ENCODE peak calls at places on chromosomes 3 and 15, in four cellular contexts. One of them, this sample, is unnamed.

GRCh38 chr3:89067736-89068135 is 39.7 kb upstream of the EPHA3 start:
- DNase-seq in neuronal stem cell: no peak
- DNase-seq in H1: no peak
- DNase-seq in mesenchymal stem cell: no peak
- DNase-seq in this sample: no peak

GRCh38 chr3:46853441-46854410 is 9.5 kb downstream of the MYL3 start:
- DNase-seq in neuronal stem cell: no peak
- DNase-seq in H1: no peak
- DNase-seq in mesenchymal stem cell: no peak
- DNase-seq in this sample: no peak

GRCh38 chr3:161913786-161914389 is 417.3 kb downstream of the OTOL1 start:
- DNase-seq in neuronal stem cell: no peak
- DNase-seq in H1: no peak
- DNase-seq in mesenchymal stem cell: peak
- DNase-seq in this sample: peak

GRCh38 chr15:89442671-89443307 is 53.6 kb downstream of the RHCG start:
- DNase-seq in neuronal stem cell: peak
- DNase-seq in H1: peak
- DNase-seq in mesenchymal stem cell: peak
- DNase-seq in this sample: peak

GRCh38 chr3:179463299-179463698 is 12.0 kb upstream of the GNB4 start:
- DNase-seq in neuronal stem cell: no peak
- DNase-seq in H1: no peak
- DNase-seq in mesenchymal stem cell: no peak
- DNase-seq in this sample: no peak

GRCh38 chr3:113097821-113098516 is 107.2 kb downstream of the GTPBP8 start:
- DNase-seq in neuronal stem cell: no peak
- DNase-seq in H1: no peak
- DNase-seq in mesenchymal stem cell: peak
- DNase-seq in this sample: peak

GRCh38 chr3:175865724-175866123 is 1006.6 kb downstream of the NAALADL2 start:
- DNase-seq in neuronal stem cell: no peak
- DNase-seq in H1: no peak
- DNase-seq in mesenchymal stem cell: no peak
- DNase-seq in this sample: no peak

GRCh38 chr3:125107384-125107783 is 51.6 kb upstream of the HEG1 start:
- DNase-seq in neuronal stem cell: no peak
- DNase-seq in H1: no peak
- DNase-seq in mesenchymal stem cell: no peak
- DNase-seq in this sample: no peak

GRCh38 chr15:20351448-20351961 is 190.1 kb downstream of the GOLGA6L6 start:
- DNase-seq in neuronal stem cell: no peak
- DNase-seq in H1: no peak
- DNase-seq in mesenchymal stem cell: no peak
- DNase-seq in this sample: no peak

GRCh38 chr15:100245855-100246254 is 95.9 kb downstream of the ADAMTS17 start:
- DNase-seq in neuronal stem cell: no peak
- DNase-seq in H1: no peak
- DNase-seq in mesenchymal stem cell: no peak
- DNase-seq in this sample: no peak

GRCh38 chr15:66748320-66748779 is 46.3 kb downstream of the SMAD6 start:
- DNase-seq in neuronal stem cell: no peak
- DNase-seq in H1: no peak
- DNase-seq in mesenchymal stem cell: peak
- DNase-seq in this sample: peak

GRCh38 chr15:88900309-88900981 is 5.1 kb upstream of the HAPLN3 start:
- DNase-seq in neuronal stem cell: no peak
- DNase-seq in H1: no peak
- DNase-seq in mesenchymal stem cell: peak
- DNase-seq in this sample: peak

GRCh38 chr15:21260966-21261395 is 179.3 kb downstream of the POTEB3 start:
- DNase-seq in neuronal stem cell: no peak
- DNase-seq in H1: no peak
- DNase-seq in mesenchymal stem cell: no peak
- DNase-seq in this sample: no peak

GRCh38 chr3:141680620-141681389 is 57.3 kb upstream of the RNF7 start:
- DNase-seq in neuronal stem cell: no peak
- DNase-seq in H1: no peak
- DNase-seq in mesenchymal stem cell: peak
- DNase-seq in this sample: peak

GRCh38 chr3:133525435-133525834 is 48.1 kb upstream of the CDV3 start:
- DNase-seq in neuronal stem cell: no peak
- DNase-seq in H1: no peak
- DNase-seq in mesenchymal stem cell: no peak
- DNase-seq in this sample: peak

GRCh38 chr3:133527306-133527705 is 46.2 kb upstream of the CDV3 start:
- DNase-seq in neuronal stem cell: no peak
- DNase-seq in H1: no peak
- DNase-seq in mesenchymal stem cell: no peak
- DNase-seq in this sample: no peak

GRCh38 chr3:133522036-133522435 is 51.5 kb upstream of the CDV3 start:
- DNase-seq in neuronal stem cell: no peak
- DNase-seq in H1: no peak
- DNase-seq in mesenchymal stem cell: no peak
- DNase-seq in this sample: no peak
- H3K14ac ChIP-seq in neuronal stem cell: no peak
- H3K14ac ChIP-seq in H1: no peak
- H3K14ac ChIP-seq in mesenchymal stem cell: no peak
- H3K14ac ChIP-seq in this sample: no peak

GRCh38 chr15:55320963-55321362 is 1.9 kb downstream of the PIGB start:
- DNase-seq in neuronal stem cell: no peak
- DNase-seq in H1: no peak
- DNase-seq in mesenchymal stem cell: no peak
- DNase-seq in this sample: no peak

GRCh38 chr15:55319537-55320325 is 709 bp downstream of the PIGB start:
- DNase-seq in neuronal stem cell: no peak
- DNase-seq in H1: no peak
- DNase-seq in mesenchymal stem cell: peak
- DNase-seq in this sample: peak

GRCh38 chr15:55322452-55322851 is 3.4 kb downstream of the PIGB start:
- DNase-seq in neuronal stem cell: no peak
- DNase-seq in H1: no peak
- DNase-seq in mesenchymal stem cell: no peak
- DNase-seq in this sample: no peak

DNA sequence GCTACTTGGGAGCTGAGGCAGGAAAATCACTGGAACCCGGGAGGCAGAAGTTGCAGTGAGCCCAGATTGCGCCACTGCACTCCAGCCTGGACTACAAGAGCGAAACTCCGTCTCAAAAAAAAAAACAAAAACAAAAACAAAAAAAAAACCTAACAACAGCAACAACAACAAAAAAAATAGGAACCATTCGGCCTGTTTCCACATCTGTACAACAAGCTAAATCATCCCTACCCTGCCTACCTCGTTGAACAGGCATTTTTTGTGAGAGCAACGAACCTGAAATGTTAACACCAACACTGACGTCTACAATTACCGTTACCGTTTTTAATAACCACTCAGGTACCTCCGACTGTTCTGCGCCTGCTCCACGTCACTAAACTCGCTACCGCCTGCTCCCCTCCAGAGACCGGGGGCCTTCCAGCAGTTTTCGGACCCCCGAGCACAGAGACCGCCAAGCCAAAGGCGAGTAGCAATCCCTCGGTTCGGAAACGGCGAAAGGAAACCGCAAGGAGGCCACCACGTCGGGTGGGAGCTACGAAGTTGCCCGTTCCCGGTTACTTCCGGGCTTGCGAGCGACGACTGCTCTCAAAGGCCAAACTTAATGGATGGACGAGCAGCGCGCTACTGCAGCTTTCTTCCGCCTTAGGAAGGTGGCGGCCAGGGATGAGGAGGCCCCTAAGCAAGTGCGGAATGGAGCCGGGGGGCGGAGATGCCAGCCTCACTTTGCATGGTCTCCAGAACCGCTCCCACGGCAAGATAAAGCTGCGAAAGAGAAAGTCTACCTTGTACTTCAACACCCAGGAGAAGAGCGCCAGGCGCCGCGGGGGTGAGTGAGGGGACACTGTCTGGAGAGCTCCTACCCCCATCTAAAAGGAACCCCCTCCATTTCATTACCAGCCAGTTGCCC is at the start of the genes PIGB and PIGBOS1:
- DNase-seq in neuronal stem cell: peak
- DNase-seq in H1: peak
- DNase-seq in mesenchymal stem cell: peak
- DNase-seq in this sample: peak
- H3K14ac ChIP-seq in neuronal stem cell: no peak
- H3K14ac ChIP-seq in H1: no peak
- H3K14ac ChIP-seq in mesenchymal stem cell: no peak
- H3K14ac ChIP-seq in this sample: peak

GRCh38 chr15:40439461-40440299 is 1.1 kb upstream of the BAHD1 start:
- DNase-seq in neuronal stem cell: no peak
- DNase-seq in H1: peak
- DNase-seq in mesenchymal stem cell: peak
- DNase-seq in this sample: peak
- H3K14ac ChIP-seq in neuronal stem cell: peak
- H3K14ac ChIP-seq in H1: no peak
- H3K14ac ChIP-seq in mesenchymal stem cell: no peak
- H3K14ac ChIP-seq in this sample: peak

DNA sequence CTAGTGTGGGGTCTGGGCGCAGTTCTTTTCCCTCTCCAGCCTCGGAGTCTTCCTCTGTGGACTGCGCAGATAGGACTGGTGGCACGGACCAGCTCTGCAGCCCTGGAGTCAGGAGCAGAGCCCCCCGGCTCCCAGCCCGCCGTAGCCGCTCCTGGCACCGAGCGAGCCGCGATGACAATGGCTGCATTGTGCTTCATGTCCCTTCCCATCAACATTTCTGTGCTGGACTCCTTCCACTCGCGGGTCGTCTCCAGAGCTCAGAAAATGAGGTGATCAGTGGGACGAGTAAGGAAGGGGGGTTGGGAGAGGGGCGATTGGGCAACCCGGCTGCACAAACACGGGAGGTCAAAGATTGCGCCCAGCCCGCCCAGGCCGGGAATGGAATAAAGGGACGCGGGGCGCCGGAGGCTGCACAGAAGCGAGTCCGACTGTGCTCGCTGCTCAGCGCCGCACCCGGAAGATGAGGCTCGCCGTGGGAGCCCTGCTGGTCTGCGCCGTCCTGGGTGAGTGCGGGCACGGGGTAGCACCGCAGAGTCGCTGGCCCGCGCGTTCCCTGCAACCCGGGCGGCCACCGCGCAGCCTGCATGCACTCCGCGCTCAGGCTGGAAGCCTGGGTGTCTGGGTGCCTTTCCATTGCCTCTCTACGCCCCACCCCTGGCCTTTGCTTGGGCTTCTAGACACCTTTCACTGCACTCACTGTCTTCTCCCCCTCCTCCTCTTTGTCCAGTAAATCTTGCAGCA is at the start of gene TF:
- DNase-seq in neuronal stem cell: no peak
- DNase-seq in H1: no peak
- DNase-seq in mesenchymal stem cell: no peak
- DNase-seq in this sample: no peak
- H3K14ac ChIP-seq in neuronal stem cell: peak
- H3K14ac ChIP-seq in H1: no peak
- H3K14ac ChIP-seq in mesenchymal stem cell: no peak
- H3K14ac ChIP-seq in this sample: no peak

GRCh38 chr3:127043731-127044510 is 61.0 kb downstream of the PLXNA1 start:
- DNase-seq in neuronal stem cell: no peak
- DNase-seq in H1: no peak
- DNase-seq in mesenchymal stem cell: no peak
- DNase-seq in this sample: no peak
- H3K14ac ChIP-seq in neuronal stem cell: no peak
- H3K14ac ChIP-seq in H1: no peak
- H3K14ac ChIP-seq in mesenchymal stem cell: no peak
- H3K14ac ChIP-seq in this sample: no peak

GRCh38 chr3:129433565-129433964 is 5.1 kb upstream of the EFCAB12 start:
- DNase-seq in neuronal stem cell: no peak
- DNase-seq in H1: no peak
- DNase-seq in mesenchymal stem cell: no peak
- DNase-seq in this sample: no peak
- H3K14ac ChIP-seq in neuronal stem cell: no peak
- H3K14ac ChIP-seq in H1: no peak
- H3K14ac ChIP-seq in mesenchymal stem cell: no peak
- H3K14ac ChIP-seq in this sample: no peak

This sample was measured in IMR-90.